ENCODE peak calls at places on chromosomes 5 and 9, in five cellular contexts. U is H9, E is IMR-90, T is H1, L is mesenchymal stem cell. Y is an unnamed sample.

GRCh38 chr5:25862276-25862675 is 1176.1 kb downstream of the CDH9 start:
- DNase-seq in U (no peak), T (no peak), E (no peak), L (no peak), Y (no peak)

GRCh38 chr5:169567079-169567478 is 16.5 kb upstream of the SPDL1 start:
- DNase-seq in U (peak), E (peak), T (no peak), L (no peak), Y (no peak)

GRCh38 chr5:139717221-139717620 is 69.1 kb downstream of the CXXC5 start:
- DNase-seq in E (no peak), T (no peak), L (no peak), U (no peak), Y (no peak)

GRCh38 chr5:68490401-68490800 is 274.8 kb downstream of the PIK3R1 start:
- DNase-seq in L (no peak), U (no peak), T (no peak), E (no peak), Y (no peak)

GRCh38 chr5:177233206-177233605 is 70.3 kb downstream of the RAB24 start:
- DNase-seq in U (no peak), T (no peak), E (no peak), L (peak), Y (no peak)

GRCh38 chr9:70003786-70004185 is 39.9 kb upstream of the MAMDC2 start:
- DNase-seq in T (no peak), E (peak), L (no peak), U (no peak), Y (no peak)

GRCh38 chr9:68507098-68507795 is 33.4 kb downstream of the TMEM252 start:
- DNase-seq in E (peak), T (no peak), L (peak), U (no peak), Y (no peak)

GRCh38 chr5:25405850-25406249 is 761.1 kb upstream of the CDH10 start:
- DNase-seq in E (no peak), L (no peak), U (no peak), T (no peak), Y (no peak)

GRCh38 chr5:6659941-6660684 is 26.9 kb downstream of the SRD5A1 start:
- DNase-seq in T (no peak), L (no peak), U (no peak), E (no peak), Y (no peak)

GRCh38 chr5:155076379-155076778 is 62.8 kb downstream of the KIF4B start:
- DNase-seq in U (no peak), E (no peak), L (no peak), T (no peak), Y (no peak)

GRCh38 chr9:35748858-35749514 is at the start of the genes GBA2 and RGP1:
- DNase-seq in L (peak), T (no peak), U (peak), E (peak), Y (peak)

GRCh38 chr9:120965344-120966004 is 38.9 kb upstream of the TRAF1 start:
- DNase-seq in L (no peak), T (no peak), E (no peak), U (peak), Y (peak)

GRCh38 chr5:59562756-59563389 is 330.7 kb downstream of the PDE4D start:
- DNase-seq in T (peak), U (peak), E (peak), L (peak), Y (peak)

GRCh38 chr9:79757906-79758669 is 186.3 kb downstream of the TLE4 start:
- DNase-seq in L (peak), E (peak), T (no peak), U (no peak), Y (no peak)

GRCh38 chr5:155087036-155087435 is 73.5 kb downstream of the KIF4B start:
- DNase-seq in E (peak), T (no peak), L (peak), U (no peak), Y (no peak)

GRCh38 chr9:130156672-130157071 is 15.5 kb upstream of the NCS1 start:
- DNase-seq in U (no peak), E (no peak), L (no peak), T (no peak), Y (no peak)

GRCh38 chr9:89648247-89649000 is 43.6 kb downstream of the GADD45G start:
- DNase-seq in E (no peak), U (no peak), T (no peak), L (no peak), Y (no peak)

GRCh38 chr5:179694561-179694960 is 4.2 kb upstream of the CANX start:
- DNase-seq in T (no peak), E (no peak), L (no peak), U (no peak), Y (no peak)

GRCh38 chr5:885529-885928 is 7.1 kb downstream of the BRD9 start:
- DNase-seq in L (no peak), U (no peak), E (no peak), T (no peak), Y (no peak)

GRCh38 chr5:143262393-143263174 is 140.9 kb downstream of the NR3C1 start:
- DNase-seq in U (no peak), L (peak), E (peak), T (no peak), Y (no peak)

GRCh38 chr9:97703437-97704326 is 6.5 kb upstream of the XPA start:
- DNase-seq in T (no peak), L (peak), U (no peak), E (peak), Y (no peak)

GRCh38 chr9:72203205-72203803 is 54.1 kb downstream of the GDA start:
- DNase-seq in L (peak), T (no peak), E (peak), U (peak), Y (no peak)

GRCh38 chr5:66170196-66170919 is 26.3 kb downstream of the SREK1 start:
- DNase-seq in T (no peak), L (no peak), U (no peak), E (no peak), Y (no peak)

GRCh38 chr5:173753307-173754168 is 134.6 kb upstream of the CPEB4 start:
- DNase-seq in U (peak), L (peak), E (peak), T (peak), Y (peak)

GRCh38 chr9:115042781-115043509 is 75.0 kb downstream of the TNC start:
- DNase-seq in E (no peak), T (no peak), L (no peak), U (no peak), Y (no peak)

GRCh38 chr9:120267929-120268328 is 312.0 kb downstream of the CDK5RAP2 start:
- DNase-seq in E (peak), U (no peak), L (no peak), T (no peak), Y (no peak)

GRCh38 chr9:26949604-26950003 is 2.6 kb upstream of the PLAA start:
- DNase-seq in T (no peak), L (no peak), E (peak), U (no peak), Y (no peak)

GRCh38 chr5:39500656-39501295 is 76.0 kb upstream of the DAB2 start:
- DNase-seq in L (no peak), U (no peak), T (no peak), E (peak), Y (no peak)

GRCh38 chr9:18260527-18260926 is 213.4 kb upstream of the ADAMTSL1 start:
- DNase-seq in U (no peak), L (peak), T (no peak), E (no peak), Y (no peak)

GRCh38 chr9:121688149-121688680 is 36.8 kb downstream of the DAB2IP start:
- DNase-seq in U (no peak), T (no peak), E (no peak), L (no peak), Y (no peak)

GRCh38 chr9:84917366-84918063 is 248.0 kb downstream of the NTRK2 start:
- DNase-seq in T (no peak), L (no peak), E (no peak), U (no peak), Y (no peak)

GRCh38 chr5:123752576-123752975 is 240.6 kb downstream of the CSNK1G3 start:
- DNase-seq in U (no peak), E (peak), T (no peak), L (peak), Y (no peak)

GRCh38 chr5:123748239-123748638 is 236.3 kb downstream of the CSNK1G3 start:
- DNase-seq in U (no peak), T (no peak), L (no peak), E (no peak), Y (no peak)

DNA sequence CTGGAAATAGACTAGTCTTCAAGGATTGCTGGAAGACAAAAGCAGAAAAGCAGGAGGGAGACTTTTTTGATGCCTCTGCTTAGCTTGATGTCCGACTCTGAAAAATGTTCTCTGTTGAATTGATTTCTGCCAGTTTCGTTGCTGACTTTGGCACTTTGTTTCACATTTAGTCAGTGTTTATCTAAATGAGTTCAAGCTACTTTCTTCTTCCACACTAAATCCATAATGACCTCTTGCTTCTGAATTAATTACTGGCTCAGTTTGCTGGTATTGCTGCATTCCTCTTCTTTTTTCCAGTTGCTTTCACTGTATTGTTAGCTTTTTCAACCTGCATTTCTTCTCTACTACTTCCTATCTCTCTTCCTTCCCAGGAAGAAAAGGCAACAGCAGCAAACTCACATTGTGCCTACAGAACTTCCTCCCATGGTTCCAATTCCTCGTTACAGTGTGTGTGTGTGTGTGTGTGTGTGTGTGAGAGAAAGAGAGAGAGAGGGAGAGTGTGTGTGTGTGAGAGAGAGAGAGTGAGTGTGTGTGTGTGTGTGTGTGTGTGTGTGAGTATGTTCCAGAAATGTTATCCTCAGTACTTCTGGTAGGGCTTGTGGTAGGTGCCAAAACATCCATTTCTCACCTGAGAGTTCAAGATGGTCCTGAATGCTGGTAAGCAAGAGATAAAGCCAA is 234.8 kb downstream of the CSNK1G3 start:
- DNase-seq in U (no peak), L (no peak), T (no peak), E (no peak), Y (no peak)
- H2AFZ ChIP-seq in U (no peak), L (no peak), T (peak), E (no peak), Y (peak)

DNA sequence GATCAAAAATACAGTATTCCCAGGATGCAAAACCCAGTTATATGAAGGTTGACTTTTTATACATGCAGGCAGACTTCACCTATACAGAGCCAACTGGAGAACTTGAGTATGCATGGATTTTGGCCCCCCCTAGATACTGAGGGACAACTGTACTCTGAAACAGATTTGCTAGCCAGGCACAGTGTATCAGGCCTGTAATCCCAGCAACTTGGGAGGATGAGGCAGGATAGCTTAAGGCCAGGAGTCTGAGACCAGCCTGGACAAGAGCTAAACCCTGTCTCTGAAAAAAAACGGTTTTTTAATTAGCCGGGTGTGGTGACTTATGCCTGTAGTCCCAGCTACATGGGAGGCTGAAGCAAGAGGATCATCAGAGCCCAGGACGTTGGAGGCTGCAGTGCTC is 21.9 kb downstream of the PTBP3 start:
- DNase-seq in E (no peak), L (no peak), T (no peak), U (no peak), Y (no peak)
- H3K23ac ChIP-seq in E (no peak), L (peak), T (no peak), U (no peak), Y (no peak)

GRCh38 chr5:107504424-107504823 is 166.3 kb downstream of the EFNA5 start:
- DNase-seq in T (no peak), L (no peak), U (no peak), E (no peak), Y (no peak)
- H2AFZ ChIP-seq in T (no peak), L (no peak), U (no peak), E (no peak), Y (no peak)

GRCh38 chr9:93453047-93453914 is at the start of gene FAM120AOS:
- DNase-seq in L (peak), T (peak), E (peak), U (peak), Y (peak)
- H3K23ac ChIP-seq in L (peak), T (no peak), E (peak), U (no peak), Y (peak)

GRCh38 chr5:55747778-55748318 is 10.0 kb downstream of the DDX4 start:
- DNase-seq in U (no peak), L (no peak), T (no peak), E (no peak), Y (no peak)
- H2AFZ ChIP-seq in U (no peak), L (no peak), T (peak), E (no peak), Y (no peak)